ENCODE peak calls at places on chromosomes 6 and 20, in four cellular contexts. P is GM18507, U is GM04503, H is GDM1. O is an unnamed sample.

GRCh38 chr6:91386204-91386603 is 799.3 kb upstream of the MAP3K7 start:
- DNase-seq in H (no peak), U (no peak), P (no peak), O (no peak)

GRCh38 chr6:41966214-41966920 is 24.8 kb upstream of the CCND3 start:
- DNase-seq in U (no peak), P (no peak), H (no peak), O (no peak)

GRCh38 chr20:1331801-1332453 is 3.0 kb upstream of the SDCBP2 start:
- DNase-seq in P (no peak), U (no peak), H (no peak), O (no peak)

GRCh38 chr6:139271056-139271455 is 20.7 kb downstream of the TXLNB start:
- DNase-seq in P (no peak), H (no peak), U (peak; percentile 42), O (no peak)

GRCh38 chr6:24883618-24884017 is 52.1 kb downstream of the RIPOR2 start:
- DNase-seq in U (peak; percentile 61), H (no peak), P (no peak), O (no peak)

GRCh38 chr20:40173877-40174276 is 515.2 kb downstream of the MAFB start:
- DNase-seq in P (no peak), H (no peak), U (no peak), O (no peak)

GRCh38 chr6:53737746-53738145 is 57.1 kb upstream of the LRRC1 start:
- DNase-seq in P (no peak), U (no peak), H (no peak), O (no peak)

GRCh38 chr6:54896302-54896701 is 49.7 kb downstream of the FAM83B start:
- DNase-seq in H (no peak), P (no peak), U (no peak), O (no peak)

GRCh38 chr6:53090576-53090975 is 25.4 kb downstream of the FBXO9 start:
- DNase-seq in H (no peak), P (no peak), U (no peak), O (no peak)

GRCh38 chr6:34671801-34672656 is 24.5 kb downstream of the ILRUN start:
- DNase-seq in H (no peak), U (no peak), P (peak; percentile 37), O (no peak)

GRCh38 chr20:32189123-32189410 is 18.5 kb downstream of the PLAGL2 start:
- DNase-seq in U (no peak), H (no peak), P (no peak), O (no peak)

GRCh38 chr20:13420625-13421024 is 199.6 kb downstream of the ISM1 start:
- DNase-seq in P (no peak), H (no peak), U (no peak), O (no peak)

GRCh38 chr20:9660236-9660868 is 146.0 kb downstream of the LAMP5 start:
- DNase-seq in H (no peak), U (no peak), P (no peak), O (peak; percentile 34)

GRCh38 chr6:33410711-33411631 is at the start of gene PHF1:
- DNase-seq in U (peak; percentile 43), H (no peak), P (no peak), O (peak; percentile 70)

GRCh38 chr6:41901882-41902519 is 6.8 kb upstream of the USP49 start:
- DNase-seq in H (peak; percentile 39), P (no peak), U (no peak), O (no peak)

GRCh38 chr6:11494786-11495564 is 42.6 kb upstream of the TMEM170B start:
- DNase-seq in P (no peak), U (no peak), H (no peak), O (no peak)

GRCh38 chr6:129353067-129353466 is 356.9 kb downstream of the ARHGAP18 start:
- DNase-seq in P (no peak), H (no peak), U (no peak), O (no peak)

GRCh38 chr6:106476326-106477105 is 116.0 kb downstream of the CRYBG1 start:
- DNase-seq in P (no peak), H (no peak), U (peak; percentile 8), O (no peak)

GRCh38 chr6:163262080-163262479 is 152.4 kb upstream of the QKI start:
- DNase-seq in U (no peak), H (no peak), P (no peak), O (no peak)

GRCh38 chr6:149852180-149852579 is 12.0 kb downstream of the LRP11 start:
- DNase-seq in P (no peak), H (no peak), U (no peak), O (no peak)

GRCh38 chr20:878511-879307 is 37.4 kb downstream of the ANGPT4 start:
- DNase-seq in U (no peak), H (no peak), P (no peak), O (peak; percentile 63)